ENCODE peak calls at places on chromosomes 6 and 20, in five cellular contexts. T is lower leg skin; K is fibroblast of pulmonary artery; U is CD4-positive, alpha-beta T cell; C is esophagus squamous epithelium. E is an unnamed sample.

GRCh38 chr20:23637282-23638221 is at the start of gene CST3:
- DNase-seq in T (peak), K (peak), U (no peak), C (no peak), E (peak)

GRCh38 chr6:92779758-92780157 is 639.6 kb downstream of the EPHA7 start:
- DNase-seq in T (no peak), K (peak), U (no peak), C (no peak), E (no peak)

GRCh38 chr6:36595168-36595818 is 1.1 kb downstream of the SRSF3 start:
- DNase-seq in T (peak), K (peak), U (no peak), C (no peak), E (no peak)

GRCh38 chr6:67231092-67231491 is 1404.0 kb upstream of the ADGRB3 start:
- DNase-seq in T (no peak), K (no peak), U (no peak), C (no peak), E (no peak)

GRCh38 chr6:28340310-28340709 is 4.4 kb upstream of the ZSCAN31 start:
- DNase-seq in T (no peak), K (no peak), U (no peak), C (no peak), E (no peak)

GRCh38 chr6:73047801-73048200 is 177.5 kb downstream of the KHDC1L start:
- DNase-seq in T (no peak), K (no peak), U (no peak), C (no peak), E (no peak)

GRCh38 chr20:61490721-61491120 is 238.7 kb downstream of the CDH4 start:
- DNase-seq in T (peak), K (no peak), U (no peak), C (no peak), E (no peak)

GRCh38 chr20:6866741-6867140 is 99.3 kb downstream of the BMP2 start:
- DNase-seq in T (no peak), K (no peak), U (no peak), C (no peak), E (no peak)

GRCh38 chr6:116047173-116047933 is 13.3 kb downstream of the FRK start:
- DNase-seq in T (no peak), K (no peak), U (no peak), C (no peak), E (no peak)

GRCh38 chr6:71602385-71602949 is 283.9 kb upstream of the RIMS1 start:
- DNase-seq in T (no peak), K (peak), U (no peak), C (no peak), E (no peak)

GRCh38 chr6:52423971-52424381 is 3.8 kb downstream of the EFHC1 start:
- DNase-seq in T (no peak), K (peak), U (no peak), C (no peak), E (no peak)

GRCh38 chr20:63360850-63361497 is at the start of gene CHRNA4:
- DNase-seq in T (no peak), K (no peak), U (no peak), C (no peak), E (no peak)

GRCh38 chr20:62603021-62603906 is 39.0 kb upstream of the SLCO4A1 start:
- DNase-seq in T (peak), K (no peak), U (peak), C (no peak), E (no peak)

GRCh38 chr6:45640081-45640491 is 262.4 kb upstream of the SUPT3H start:
- DNase-seq in T (no peak), K (peak), U (no peak), C (no peak), E (no peak)

DNA sequence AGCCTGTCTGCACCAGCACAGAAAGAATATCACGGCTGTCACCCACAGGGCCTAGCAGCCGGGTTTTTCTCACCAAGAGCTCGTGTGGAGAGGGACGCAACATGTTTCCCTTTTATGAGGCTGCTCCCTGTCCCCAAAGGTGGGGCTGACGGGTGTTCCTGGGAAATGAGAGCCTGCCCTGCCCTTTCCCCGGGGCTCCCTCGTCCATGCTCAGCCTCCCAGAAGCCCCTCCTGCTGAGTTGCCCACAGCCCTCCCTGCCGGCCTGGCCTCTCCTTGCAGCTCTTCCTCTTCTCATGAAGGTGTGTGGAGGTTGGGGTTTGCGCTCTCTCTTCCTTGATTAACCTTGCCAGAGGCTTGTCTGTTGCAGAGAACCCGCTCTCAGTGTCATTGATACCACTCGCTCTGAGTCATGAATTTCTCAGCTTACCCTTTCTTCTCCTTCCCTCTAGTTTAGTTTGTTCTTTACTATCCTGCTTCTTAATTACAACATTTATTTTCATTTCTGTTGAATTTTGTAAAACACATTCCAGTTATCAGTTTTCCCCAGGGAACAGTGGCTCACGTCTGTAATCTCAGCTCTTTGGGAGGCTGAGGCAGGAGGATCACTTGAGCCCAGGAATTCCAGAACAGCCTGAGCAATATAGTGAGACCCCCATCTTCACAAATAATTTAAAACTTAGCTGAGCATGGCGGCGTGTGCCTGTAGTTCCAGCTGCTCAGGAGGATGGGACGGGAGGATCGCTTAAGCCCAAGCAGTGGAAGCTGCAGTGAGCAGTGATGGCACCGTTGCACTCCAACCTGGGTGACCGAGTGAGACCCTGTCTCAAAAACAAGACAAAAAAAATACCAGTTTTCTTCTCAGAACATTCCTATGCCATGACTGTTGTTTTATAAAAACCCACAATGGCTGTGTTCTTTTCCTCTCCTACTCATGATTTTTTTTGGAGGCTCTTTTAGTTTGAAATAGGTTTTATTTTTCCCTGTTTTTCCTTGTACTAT is 103.8 kb downstream of the TMEM242 start:
- DNase-seq in T (peak), K (peak), U (no peak), C (no peak), E (no peak)
- TF ChIP-seq CTCF in T (no peak), K (no peak), U (no peak), C (no peak), E (no peak)

GRCh38 chr6:159801935-159802334 is 1.9 kb downstream of the PNLDC1 start:
- DNase-seq in T (no peak), K (no peak), U (no peak), C (no peak), E (no peak)

GRCh38 chr6:159800141-159800865 is at the start of gene PNLDC1:
- DNase-seq in T (no peak), K (no peak), U (no peak), C (no peak), E (no peak)

DNA sequence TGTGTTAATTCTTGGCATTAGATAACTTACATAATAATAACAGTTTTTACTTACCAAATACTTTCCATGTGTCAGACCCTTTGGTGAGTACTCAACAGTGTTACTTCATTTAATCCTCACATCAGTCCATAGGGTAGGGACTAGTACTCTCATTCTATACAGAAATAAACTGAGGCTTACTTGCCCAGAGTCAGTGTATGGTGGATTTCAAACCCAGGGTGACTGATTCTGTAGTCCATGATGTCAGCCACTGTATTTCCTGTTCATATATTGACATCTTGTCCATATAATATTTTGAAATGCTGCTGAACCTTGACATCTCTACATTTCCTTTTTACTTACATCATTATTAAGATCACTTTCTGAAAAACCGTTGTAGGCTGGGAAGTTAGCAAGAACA is 2.5 kb upstream of the PNLDC1 start:
- DNase-seq in T (no peak), K (no peak), U (no peak), C (no peak), E (no peak)
- TF ChIP-seq CTCF in T (no peak), K (no peak), U (no peak), C (no peak), E (no peak)

GRCh38 chr20:5606347-5606746 is 143.9 kb upstream of the SHLD1 start:
- DNase-seq in T (no peak), K (no peak), U (no peak), C (no peak), E (no peak)
- TF ChIP-seq CTCF in T (no peak), K (no peak), U (no peak), C (no peak), E (no peak)

GRCh38 chr6:33641602-33642001 is 20.5 kb downstream of the ITPR3 start:
- DNase-seq in T (no peak), K (no peak), U (no peak), C (no peak), E (no peak)
- TF ChIP-seq CTCF in T (no peak), K (no peak), U (no peak), C (no peak), E (no peak)

E was measured in progenitor cell of endocrine pancreas.